ENCODE peak calls at places on chromosomes 16 and 17, in ten cellular contexts. One of them, this sample, is unnamed. For H3K27me3, H3K4me1 and H3K9me3, the result is how much of the 10 kb centered on the place peaks cover.

GRCh38 chr16:53115773-53116172 is 61.0 kb downstream of the CHD9 start:
- DNase-seq in vagina: peak
- DNase-seq in tibial artery: no peak
- DNase-seq in left ventricle myocardium inferior: no peak
- DNase-seq in spleen: no peak
- DNase-seq in cardiac muscle cell: no peak
- DNase-seq in effector memory CD4-positive, alpha-beta T cell: no peak
- DNase-seq in HAP-1: no peak
- DNase-seq in hepatocyte: no peak
- DNase-seq in stomach: no peak
- DNase-seq in this sample: no peak

GRCh38 chr17:44556114-44556853 is 1.0 kb upstream of the FZD2 start:
- DNase-seq in vagina: no peak
- DNase-seq in tibial artery: peak
- DNase-seq in left ventricle myocardium inferior: peak
- DNase-seq in spleen: no peak
- DNase-seq in cardiac muscle cell: peak
- DNase-seq in effector memory CD4-positive, alpha-beta T cell: no peak
- DNase-seq in HAP-1: peak
- DNase-seq in hepatocyte: peak
- DNase-seq in stomach: peak
- DNase-seq in this sample: no peak

GRCh38 chr16:88062341-88062861 is 111.2 kb downstream of the BANP start:
- DNase-seq in vagina: no peak
- DNase-seq in tibial artery: peak
- DNase-seq in left ventricle myocardium inferior: peak
- DNase-seq in spleen: peak
- DNase-seq in cardiac muscle cell: peak
- DNase-seq in effector memory CD4-positive, alpha-beta T cell: no peak
- DNase-seq in HAP-1: no peak
- DNase-seq in hepatocyte: peak
- DNase-seq in stomach: no peak
- DNase-seq in this sample: peak

GRCh38 chr17:19376799-19377198 is 1.5 kb upstream of the MAPK7 start:
- DNase-seq in vagina: no peak
- DNase-seq in tibial artery: no peak
- DNase-seq in left ventricle myocardium inferior: no peak
- DNase-seq in spleen: no peak
- DNase-seq in cardiac muscle cell: no peak
- DNase-seq in effector memory CD4-positive, alpha-beta T cell: no peak
- DNase-seq in HAP-1: no peak
- DNase-seq in hepatocyte: no peak
- DNase-seq in stomach: no peak
- DNase-seq in this sample: no peak

GRCh38 chr17:11618861-11619566 is 20.7 kb downstream of the DNAH9 start:
- DNase-seq in vagina: no peak
- DNase-seq in tibial artery: no peak
- DNase-seq in left ventricle myocardium inferior: no peak
- DNase-seq in spleen: no peak
- DNase-seq in cardiac muscle cell: no peak
- DNase-seq in effector memory CD4-positive, alpha-beta T cell: no peak
- DNase-seq in HAP-1: no peak
- DNase-seq in hepatocyte: peak
- DNase-seq in stomach: peak
- DNase-seq in this sample: peak

GRCh38 chr16:9854665-9855064 is 327.6 kb downstream of the GRIN2A start:
- DNase-seq in vagina: no peak
- DNase-seq in tibial artery: no peak
- DNase-seq in left ventricle myocardium inferior: no peak
- DNase-seq in spleen: no peak
- DNase-seq in cardiac muscle cell: no peak
- DNase-seq in effector memory CD4-positive, alpha-beta T cell: no peak
- DNase-seq in HAP-1: no peak
- DNase-seq in hepatocyte: peak
- DNase-seq in stomach: no peak
- DNase-seq in this sample: peak

GRCh38 chr17:40457369-40457768 is 14.1 kb downstream of the IGFBP4 start:
- DNase-seq in vagina: no peak
- DNase-seq in tibial artery: no peak
- DNase-seq in left ventricle myocardium inferior: no peak
- DNase-seq in spleen: no peak
- DNase-seq in cardiac muscle cell: no peak
- DNase-seq in effector memory CD4-positive, alpha-beta T cell: no peak
- DNase-seq in HAP-1: no peak
- DNase-seq in hepatocyte: no peak
- DNase-seq in stomach: no peak
- DNase-seq in this sample: no peak

GRCh38 chr17:74639704-74640142 is 16.2 kb upstream of the CD300E start:
- DNase-seq in vagina: no peak
- DNase-seq in tibial artery: peak
- DNase-seq in left ventricle myocardium inferior: no peak
- DNase-seq in spleen: no peak
- DNase-seq in cardiac muscle cell: no peak
- DNase-seq in effector memory CD4-positive, alpha-beta T cell: no peak
- DNase-seq in HAP-1: no peak
- DNase-seq in hepatocyte: no peak
- DNase-seq in stomach: no peak
- DNase-seq in this sample: no peak

GRCh38 chr16:17277981-17278381 is 192.8 kb downstream of the XYLT1 start:
- DNase-seq in vagina: no peak
- DNase-seq in tibial artery: no peak
- DNase-seq in left ventricle myocardium inferior: no peak
- DNase-seq in spleen: no peak
- DNase-seq in cardiac muscle cell: peak
- DNase-seq in effector memory CD4-positive, alpha-beta T cell: no peak
- DNase-seq in HAP-1: no peak
- DNase-seq in hepatocyte: peak
- DNase-seq in stomach: peak
- DNase-seq in this sample: no peak

GRCh38 chr16:54363760-54364159 is 77.2 kb upstream of the IRX3 start:
- DNase-seq in vagina: no peak
- DNase-seq in tibial artery: no peak
- DNase-seq in left ventricle myocardium inferior: no peak
- DNase-seq in spleen: no peak
- DNase-seq in cardiac muscle cell: no peak
- DNase-seq in effector memory CD4-positive, alpha-beta T cell: no peak
- DNase-seq in HAP-1: no peak
- DNase-seq in hepatocyte: no peak
- DNase-seq in stomach: no peak
- DNase-seq in this sample: no peak

GRCh38 chr17:8320990-8321389 is 10.9 kb downstream of the ARHGEF15 start:
- DNase-seq in vagina: no peak
- DNase-seq in tibial artery: no peak
- DNase-seq in left ventricle myocardium inferior: no peak
- DNase-seq in spleen: no peak
- DNase-seq in cardiac muscle cell: no peak
- DNase-seq in effector memory CD4-positive, alpha-beta T cell: no peak
- DNase-seq in HAP-1: no peak
- DNase-seq in hepatocyte: no peak
- DNase-seq in stomach: no peak
- DNase-seq in this sample: no peak

GRCh38 chr16:81005644-81006471 is 827 bp downstream of the CMC2 start:
- DNase-seq in vagina: peak
- DNase-seq in tibial artery: no peak
- DNase-seq in left ventricle myocardium inferior: no peak
- DNase-seq in spleen: peak
- DNase-seq in cardiac muscle cell: no peak
- DNase-seq in effector memory CD4-positive, alpha-beta T cell: no peak
- DNase-seq in HAP-1: peak
- DNase-seq in hepatocyte: peak
- DNase-seq in stomach: no peak
- DNase-seq in this sample: peak

GRCh38 chr16:47631131-47631530 is 170.0 kb downstream of the PHKB start:
- DNase-seq in vagina: no peak
- DNase-seq in tibial artery: no peak
- DNase-seq in left ventricle myocardium inferior: no peak
- DNase-seq in spleen: no peak
- DNase-seq in cardiac muscle cell: no peak
- DNase-seq in effector memory CD4-positive, alpha-beta T cell: no peak
- DNase-seq in HAP-1: no peak
- DNase-seq in hepatocyte: no peak
- DNase-seq in stomach: no peak
- DNase-seq in this sample: no peak

GRCh38 chr16:75108792-75109731 is 7.5 kb downstream of the LDHD start:
- DNase-seq in vagina: peak
- DNase-seq in tibial artery: peak
- DNase-seq in left ventricle myocardium inferior: peak
- DNase-seq in spleen: peak
- DNase-seq in cardiac muscle cell: no peak
- DNase-seq in effector memory CD4-positive, alpha-beta T cell: peak
- DNase-seq in HAP-1: no peak
- DNase-seq in hepatocyte: peak
- DNase-seq in stomach: peak
- DNase-seq in this sample: peak

GRCh38 chr16:81650982-81651562 is 128.0 kb upstream of the PLCG2 start:
- DNase-seq in vagina: no peak
- DNase-seq in tibial artery: peak
- DNase-seq in left ventricle myocardium inferior: peak
- DNase-seq in spleen: no peak
- DNase-seq in cardiac muscle cell: peak
- DNase-seq in effector memory CD4-positive, alpha-beta T cell: no peak
- DNase-seq in HAP-1: no peak
- DNase-seq in hepatocyte: peak
- DNase-seq in stomach: peak
- DNase-seq in this sample: peak

GRCh38 chr17:39631403-39631802 is 4.7 kb downstream of the PPP1R1B start:
- DNase-seq in vagina: no peak
- DNase-seq in tibial artery: no peak
- DNase-seq in left ventricle myocardium inferior: no peak
- DNase-seq in spleen: no peak
- DNase-seq in cardiac muscle cell: no peak
- DNase-seq in effector memory CD4-positive, alpha-beta T cell: no peak
- DNase-seq in HAP-1: no peak
- DNase-seq in hepatocyte: no peak
- DNase-seq in stomach: no peak
- DNase-seq in this sample: no peak

GRCh38 chr17:4583206-4583605 is 1.1 kb upstream of the SMTNL2 start:
- DNase-seq in vagina: no peak
- DNase-seq in tibial artery: no peak
- DNase-seq in left ventricle myocardium inferior: no peak
- DNase-seq in spleen: peak
- DNase-seq in cardiac muscle cell: no peak
- DNase-seq in effector memory CD4-positive, alpha-beta T cell: no peak
- DNase-seq in HAP-1: no peak
- DNase-seq in hepatocyte: no peak
- DNase-seq in stomach: no peak
- DNase-seq in this sample: no peak
- H3K27me3 ChIP-seq in vagina: under half
- H3K27me3 ChIP-seq in tibial artery: half or more
- H3K27me3 ChIP-seq in left ventricle myocardium inferior: under half
- H3K27me3 ChIP-seq in spleen: under half
- H3K27me3 ChIP-seq in cardiac muscle cell: under half
- H3K27me3 ChIP-seq in effector memory CD4-positive, alpha-beta T cell: under half
- H3K27me3 ChIP-seq in HAP-1: under half
- H3K27me3 ChIP-seq in hepatocyte: under half
- H3K27me3 ChIP-seq in stomach: under half
- H3K27me3 ChIP-seq in this sample: under half

DNA sequence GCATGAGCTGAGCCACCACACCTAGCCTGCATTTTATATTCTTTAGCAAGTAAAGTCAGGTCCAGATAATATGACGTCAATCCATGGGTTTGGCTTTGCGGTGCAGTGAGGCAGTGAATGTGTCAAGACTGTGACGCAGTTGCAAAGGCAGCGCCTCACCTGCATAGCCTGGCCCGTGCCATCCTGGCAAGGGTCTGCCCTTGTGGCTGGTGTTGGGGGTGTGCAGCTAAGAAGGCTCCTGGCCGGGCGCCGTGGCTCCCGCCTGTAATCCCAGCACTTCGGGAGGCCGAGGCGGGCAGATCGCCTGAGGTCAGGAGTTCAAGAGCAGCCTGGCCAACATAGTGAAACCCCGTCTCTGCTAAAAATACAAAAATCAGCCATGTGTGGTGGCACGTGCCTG is 7.0 kb downstream of the PDF start:
- DNase-seq in vagina: no peak
- DNase-seq in tibial artery: no peak
- DNase-seq in left ventricle myocardium inferior: no peak
- DNase-seq in spleen: peak
- DNase-seq in cardiac muscle cell: no peak
- DNase-seq in effector memory CD4-positive, alpha-beta T cell: no peak
- DNase-seq in HAP-1: no peak
- DNase-seq in hepatocyte: no peak
- DNase-seq in stomach: no peak
- DNase-seq in this sample: no peak
- H3K4me1 ChIP-seq in vagina: half or more
- H3K4me1 ChIP-seq in tibial artery: under half
- H3K4me1 ChIP-seq in left ventricle myocardium inferior: under half
- H3K4me1 ChIP-seq in spleen: half or more
- H3K4me1 ChIP-seq in cardiac muscle cell: under half
- H3K4me1 ChIP-seq in effector memory CD4-positive, alpha-beta T cell: under half
- H3K4me1 ChIP-seq in HAP-1: under half
- H3K4me1 ChIP-seq in hepatocyte: under half
- H3K4me1 ChIP-seq in stomach: under half
- H3K4me1 ChIP-seq in this sample: under half

DNA sequence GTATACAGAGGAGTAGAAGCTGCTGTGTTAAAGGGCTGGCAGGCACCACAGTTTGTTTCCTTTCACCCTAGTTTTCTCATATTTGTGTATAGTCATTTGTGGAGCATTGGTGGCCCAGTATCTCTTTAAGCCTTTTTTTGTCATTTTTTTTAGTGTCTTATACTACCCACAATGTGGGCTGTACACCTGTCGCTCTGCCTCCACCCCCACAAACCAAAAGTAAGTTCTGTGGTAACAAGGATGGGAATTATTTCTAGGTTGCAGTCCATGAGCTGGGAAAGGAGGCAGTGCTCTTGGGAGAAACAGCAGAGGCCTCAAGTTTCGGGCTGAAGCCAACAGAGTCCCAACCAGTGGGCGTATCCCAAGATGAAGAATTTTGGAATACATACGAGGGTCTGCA is 6.2 kb downstream of the ZNF75A start:
- DNase-seq in vagina: no peak
- DNase-seq in tibial artery: no peak
- DNase-seq in left ventricle myocardium inferior: no peak
- DNase-seq in spleen: no peak
- DNase-seq in cardiac muscle cell: no peak
- DNase-seq in effector memory CD4-positive, alpha-beta T cell: no peak
- DNase-seq in HAP-1: no peak
- DNase-seq in hepatocyte: no peak
- DNase-seq in stomach: no peak
- DNase-seq in this sample: no peak
- H3K9me3 ChIP-seq in vagina: half or more
- H3K9me3 ChIP-seq in tibial artery: half or more
- H3K9me3 ChIP-seq in left ventricle myocardium inferior: half or more
- H3K9me3 ChIP-seq in spleen: half or more
- H3K9me3 ChIP-seq in cardiac muscle cell: under half
- H3K9me3 ChIP-seq in effector memory CD4-positive, alpha-beta T cell: under half
- H3K9me3 ChIP-seq in HAP-1: under half
- H3K9me3 ChIP-seq in hepatocyte: half or more
- H3K9me3 ChIP-seq in stomach: under half
- H3K9me3 ChIP-seq in this sample: half or more

DNA sequence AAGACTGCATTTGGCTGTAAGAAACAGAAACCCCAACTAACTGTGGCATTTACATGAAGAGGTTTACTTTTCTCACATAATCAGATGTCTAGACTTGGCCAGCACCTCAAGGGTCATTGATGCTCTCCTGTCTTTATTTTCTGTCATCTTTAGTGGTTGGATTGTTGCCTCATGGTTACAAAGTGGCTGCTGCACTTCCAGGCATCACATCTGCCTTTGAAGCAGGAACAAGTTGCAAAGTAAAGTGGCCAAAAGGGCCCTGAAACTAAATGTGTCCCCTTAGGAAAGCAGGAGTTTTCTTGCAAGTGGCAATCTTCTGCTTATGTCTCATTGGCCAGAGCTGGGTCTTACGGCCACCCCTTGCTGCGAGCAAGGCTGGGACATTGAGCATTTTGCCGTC is 26.5 kb upstream of the STH start:
- DNase-seq in vagina: no peak
- DNase-seq in tibial artery: no peak
- DNase-seq in left ventricle myocardium inferior: no peak
- DNase-seq in spleen: no peak
- DNase-seq in cardiac muscle cell: no peak
- DNase-seq in effector memory CD4-positive, alpha-beta T cell: no peak
- DNase-seq in HAP-1: no peak
- DNase-seq in hepatocyte: no peak
- DNase-seq in stomach: no peak
- DNase-seq in this sample: no peak
- H3K27me3 ChIP-seq in vagina: under half
- H3K27me3 ChIP-seq in tibial artery: under half
- H3K27me3 ChIP-seq in left ventricle myocardium inferior: under half
- H3K27me3 ChIP-seq in spleen: under half
- H3K27me3 ChIP-seq in cardiac muscle cell: under half
- H3K27me3 ChIP-seq in effector memory CD4-positive, alpha-beta T cell: under half
- H3K27me3 ChIP-seq in HAP-1: under half
- H3K27me3 ChIP-seq in hepatocyte: under half
- H3K27me3 ChIP-seq in stomach: under half
- H3K27me3 ChIP-seq in this sample: under half

This sample was measured in gastrocnemius medialis.